ENCODE peak calls at places on chromosomes 1 and 21, in six cellular contexts. I is tibial artery; X is effector memory CD4-positive, alpha-beta T cell; J is astrocyte of the spinal cord; T is heart right ventricle; W is naive thymus-derived CD4-positive, alpha-beta T cell. D is an unnamed sample.
A peak's percentile ranks its signal among the peaks of the same experiment; 100 is the strongest.

GRCh38 chr1:206505702-206506375 is 1.5 kb upstream of the RASSF5 start:
- DNase-seq in I (no peak), X (no peak), J (peak; percentile 37), T (no peak), W (no peak), D (no peak)

GRCh38 chr1:175410560-175410959 is 218.0 kb upstream of the KIAA0040 start:
- DNase-seq in I (no peak), X (no peak), J (no peak), T (no peak), W (no peak), D (no peak)

GRCh38 chr1:156476501-156477298 is 23.9 kb downstream of the MEF2D start:
- DNase-seq in I (peak; percentile 62), X (no peak), J (peak; percentile 79), T (peak; percentile 44), W (peak; percentile 55), D (peak; percentile 97)

GRCh38 chr1:201884472-201884871 is 4.2 kb upstream of the SHISA4 start:
- DNase-seq in I (no peak), X (no peak), J (no peak), T (peak; percentile 48), W (no peak), D (no peak)

GRCh38 chr1:208235983-208236761 is 8.0 kb downstream of the PLXNA2 start:
- DNase-seq in I (peak; percentile 81), X (no peak), J (peak; percentile 85), T (peak; percentile 44), W (no peak), D (peak; percentile 67)

GRCh38 chr1:245441699-245442098 is 286.9 kb downstream of the KIF26B start:
- DNase-seq in I (no peak), X (no peak), J (no peak), T (no peak), W (no peak), D (no peak)

GRCh38 chr1:170395149-170395548 is 136.8 kb upstream of the GORAB start:
- DNase-seq in I (no peak), X (no peak), J (no peak), T (no peak), W (no peak), D (no peak)

GRCh38 chr1:27603320-27603961 is 503 bp downstream of the AHDC1 start:
- DNase-seq in I (peak; percentile 50), X (no peak), J (no peak), T (peak; percentile 59), W (no peak), D (no peak)

GRCh38 chr1:44268054-44268453 is 54.8 kb downstream of the DMAP1 start:
- DNase-seq in I (no peak), X (no peak), J (no peak), T (no peak), W (no peak), D (no peak)

GRCh38 chr1:151839457-151840409 is at the start of gene C2CD4D:
- DNase-seq in I (peak; percentile 19), X (peak; percentile 64), J (no peak), T (peak; percentile 31), W (peak; percentile 77), D (no peak)

GRCh38 chr1:147804942-147805723 is 44.7 kb upstream of the GJA5 start:
- DNase-seq in I (no peak), X (no peak), J (no peak), T (no peak), W (no peak), D (no peak)

GRCh38 chr1:57040831-57041230 is 75.0 kb upstream of the C8B start:
- DNase-seq in I (no peak), X (no peak), J (no peak), T (no peak), W (no peak), D (no peak)

GRCh38 chr1:112508242-112509004 is at the start of gene WNT2B:
- DNase-seq in I (no peak), X (peak; percentile 37), J (no peak), T (no peak), W (peak; percentile 60), D (peak; percentile 56)

GRCh38 chr1:115768549-115768948 is at the start of gene CASQ2:
- DNase-seq in I (no peak), X (no peak), J (no peak), T (peak; percentile 57), W (no peak), D (no peak)

GRCh38 chr1:115765091-115765490 is 3.4 kb downstream of the CASQ2 start:
- DNase-seq in I (no peak), X (no peak), J (no peak), T (no peak), W (no peak), D (no peak)

GRCh38 chr1:115764541-115764940 is 4.0 kb downstream of the CASQ2 start:
- DNase-seq in I (no peak), X (no peak), J (peak; percentile 13), T (no peak), W (no peak), D (no peak)

GRCh38 chr1:115771094-115771846 is 2.8 kb upstream of the CASQ2 start:
- DNase-seq in I (no peak), X (no peak), J (no peak), T (no peak), W (no peak), D (no peak)

DNA sequence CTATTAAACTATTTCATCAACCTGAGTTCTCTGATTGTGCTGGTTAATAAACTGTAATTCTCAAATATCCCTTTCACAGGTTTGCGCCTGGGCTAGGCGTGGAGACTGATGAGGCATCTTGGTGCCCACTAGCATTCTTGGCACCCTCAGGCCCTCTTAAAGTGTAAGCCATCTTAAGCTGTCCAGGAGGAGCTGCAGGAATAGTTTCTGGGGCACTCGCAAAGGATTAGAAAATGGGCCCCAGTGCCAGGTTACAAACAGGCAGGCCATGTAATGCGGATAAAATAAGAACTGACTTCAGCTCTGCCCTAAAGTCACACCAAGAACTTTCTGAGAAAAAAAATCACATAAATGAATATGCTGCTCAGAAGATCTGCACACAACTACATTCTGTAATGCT is 1.1 kb downstream of the CASQ2 start:
- DNase-seq in I (peak; percentile 35), X (no peak), J (no peak), T (no peak), W (no peak), D (no peak)
- H3K4me3 ChIP-seq in I (peak overlapping the region; percentile 55), X (no peak overlapping the region), J (no peak overlapping the region), T (peak overlapping the region; percentile 69), W (no peak overlapping the region), D (no peak overlapping the region)

GRCh38 chr1:197913495-197914276 is 3.5 kb upstream of the LHX9 start:
- DNase-seq in I (no peak), X (no peak), J (no peak), T (no peak), W (no peak), D (no peak)

GRCh38 chr1:197915217-197915616 is 2.0 kb upstream of the LHX9 start:
- DNase-seq in I (no peak), X (no peak), J (no peak), T (no peak), W (no peak), D (no peak)

GRCh38 chr1:197912739-197913494 is 4.3 kb upstream of the LHX9 start:
- DNase-seq in I (no peak), X (no peak), J (no peak), T (no peak), W (no peak), D (no peak)

GRCh38 chr1:197915797-197916686 is 1.1 kb upstream of the LHX9 start:
- DNase-seq in I (peak; percentile 65), X (no peak), J (peak; percentile 57), T (peak; percentile 60), W (no peak), D (peak; percentile 90)

DNA sequence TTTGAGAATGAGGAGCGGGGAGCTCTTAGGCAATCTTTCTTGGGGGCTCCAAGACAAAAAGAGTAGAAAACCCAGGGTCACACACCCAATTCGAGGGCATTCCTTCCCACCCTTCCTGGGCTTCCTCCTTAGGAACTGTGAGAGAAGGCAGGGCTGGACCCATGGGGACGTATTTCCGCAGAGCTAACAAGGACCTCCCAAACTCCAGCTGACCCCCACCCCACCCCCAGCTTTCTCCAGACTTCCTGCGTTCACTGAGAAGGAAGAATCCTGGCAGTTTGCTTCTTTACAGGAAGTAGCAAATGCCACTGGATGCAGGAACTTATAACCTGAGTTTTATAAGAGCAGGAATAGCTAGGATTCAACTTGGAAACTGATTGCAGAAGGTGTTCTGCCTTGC is 2.7 kb upstream of the LHX9 start:
- DNase-seq in I (no peak), X (no peak), J (no peak), T (no peak), W (no peak), D (no peak)
- H3K4me3 ChIP-seq in I (no peak overlapping the region), X (no peak overlapping the region), J (no peak overlapping the region), T (no peak overlapping the region), W (no peak overlapping the region), D (no peak overlapping the region)

GRCh38 chr1:22803833-22804232 is 93.2 kb downstream of the EPHB2 start:
- DNase-seq in I (no peak), X (no peak), J (no peak), T (no peak), W (no peak), D (no peak)

GRCh38 chr1:22804333-22804906 is 93.8 kb downstream of the EPHB2 start:
- DNase-seq in I (no peak), X (no peak), J (no peak), T (no peak), W (no peak), D (no peak)

GRCh38 chr1:22801753-22802152 is 91.1 kb downstream of the EPHB2 start:
- DNase-seq in I (no peak), X (no peak), J (no peak), T (no peak), W (no peak), D (no peak)

GRCh38 chr1:22799971-22800370 is 89.3 kb downstream of the EPHB2 start:
- DNase-seq in I (no peak), X (no peak), J (no peak), T (no peak), W (no peak), D (no peak)

DNA sequence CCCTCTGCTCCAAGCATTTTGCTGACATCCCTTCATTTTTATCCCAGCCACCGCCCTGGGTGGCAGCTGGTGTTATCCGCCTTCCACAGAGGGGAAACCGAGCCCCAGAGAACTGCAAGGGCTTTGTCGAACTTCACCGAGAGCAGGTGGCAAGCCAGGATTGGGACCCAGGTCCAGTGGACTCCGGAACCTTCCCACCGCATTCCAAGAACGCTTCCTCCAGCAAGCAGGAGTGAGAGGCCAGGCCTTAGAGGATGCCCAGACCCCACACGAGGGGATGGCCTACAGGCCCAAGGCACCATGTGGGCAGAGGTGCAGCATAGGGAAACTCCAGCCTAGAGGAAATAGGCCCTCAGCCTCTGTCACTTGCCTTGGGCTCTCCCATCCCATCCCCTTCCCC is 90.7 kb downstream of the EPHB2 start:
- DNase-seq in I (no peak), X (no peak), J (no peak), T (no peak), W (no peak), D (no peak)
- H3K4me3 ChIP-seq in I (no peak overlapping the region), X (no peak overlapping the region), J (no peak overlapping the region), T (no peak overlapping the region), W (no peak overlapping the region), D (no peak overlapping the region)

DNA sequence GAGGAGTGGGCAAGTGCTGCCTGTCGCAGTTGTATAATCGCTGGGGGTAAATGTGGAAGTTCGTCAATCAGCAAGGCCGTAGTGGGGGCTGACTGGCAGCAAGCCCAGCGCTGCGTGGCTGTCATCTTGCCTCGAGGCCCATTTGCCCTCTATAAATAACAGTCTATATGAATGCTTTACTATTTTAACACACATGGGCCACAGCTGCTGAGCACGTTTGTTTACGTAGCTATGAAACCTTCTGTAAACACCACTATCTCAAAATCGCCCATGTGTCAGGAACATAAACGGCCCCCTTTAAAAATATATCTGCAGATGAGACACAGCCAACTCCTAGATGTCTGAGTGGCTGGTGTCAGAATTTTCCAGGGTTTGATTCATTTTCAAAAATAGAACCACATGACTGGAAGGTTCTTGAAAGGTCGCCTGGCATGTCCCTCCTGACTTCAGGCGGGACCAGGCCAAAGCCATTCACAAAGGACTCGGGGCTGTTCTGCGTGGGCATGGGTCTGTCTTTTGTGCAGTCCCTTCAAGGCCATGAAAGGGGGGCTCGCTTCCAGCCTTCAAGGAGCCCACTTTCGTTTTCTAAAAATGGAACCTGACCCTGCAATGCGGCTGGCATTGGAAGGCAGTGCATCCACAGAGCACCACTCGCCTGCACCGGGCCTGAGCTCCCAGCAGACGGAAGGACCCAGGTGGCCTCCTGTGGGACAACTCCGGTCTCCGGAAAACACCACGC is 205.5 kb downstream of the KCNJ6 start:
- DNase-seq in I (no peak), X (no peak), J (no peak), T (peak; percentile 15), W (no peak), D (no peak)
- H3K4me3 ChIP-seq in I (no peak overlapping the region), X (no peak overlapping the region), J (no peak overlapping the region), T (no peak overlapping the region), W (no peak overlapping the region), D (no peak overlapping the region)

D was measured in MG63.